ENCODE peak calls at places on chromosome 4, in four cellular contexts. C, G, N and B are unnamed samples.

GRCh38 chr4:150242820-150243458 is 164.7 kb downstream of the DCLK2 start:
- DNase-seq in N (no peak), G (peak), C (peak), B (no peak)

GRCh38 chr4:68361146-68361589 is 11.3 kb upstream of the YTHDC1 start:
- DNase-seq in N (peak), C (no peak), G (peak), B (peak)

GRCh38 chr4:113094802-113095201 is 45.3 kb downstream of the ANK2 start:
- DNase-seq in N (no peak), C (peak), G (no peak), B (no peak)

GRCh38 chr4:34720563-34720962 is 1523.8 kb downstream of the ARAP2 start:
- DNase-seq in C (peak), N (no peak), G (no peak), B (no peak)

GRCh38 chr4:184024637-184025036 is 119.5 kb downstream of the STOX2 start:
- DNase-seq in G (no peak), N (no peak), C (no peak), B (no peak)

GRCh38 chr4:3415471-3416141 is 26.2 kb upstream of the HGFAC start:
- DNase-seq in N (no peak), G (no peak), C (no peak), B (no peak)

GRCh38 chr4:183504930-183505555 is at the start of gene ING2:
- DNase-seq in N (no peak), C (no peak), G (no peak), B (peak)

GRCh38 chr4:140567722-140568121 is 1.0 kb downstream of the UCP1 start:
- DNase-seq in N (no peak), G (peak), C (peak), B (no peak)

GRCh38 chr4:16516796-16517413 is 290.6 kb upstream of the TAPT1 start:
- DNase-seq in N (no peak), C (peak), G (no peak), B (peak)

GRCh38 chr4:109554971-109555370 is 5.1 kb upstream of the MCUB start:
- DNase-seq in N (no peak), C (no peak), G (no peak), B (no peak)

GRCh38 chr4:48431401-48431800 is 51.7 kb upstream of the SLC10A4 start:
- DNase-seq in N (no peak), G (no peak), C (no peak), B (no peak)

GRCh38 chr4:123783091-123783765 is 386.6 kb downstream of the SPRY1 start:
- DNase-seq in G (no peak), C (peak), N (no peak), B (no peak)

GRCh38 chr4:77201857-77202256 is 44.9 kb downstream of the CCNG2 start:
- DNase-seq in C (no peak), N (no peak), G (no peak), B (no peak)

GRCh38 chr4:1290165-1290977 is 680 bp downstream of the MAEA start:
- DNase-seq in G (peak), N (no peak), C (no peak), B (no peak)

GRCh38 chr4:136203199-136203598 is 1329.1 kb downstream of the PCDH18 start:
- DNase-seq in G (no peak), C (no peak), N (no peak), B (no peak)

GRCh38 chr4:20254517-20255250 is 3.0 kb downstream of the SLIT2 start:
- DNase-seq in G (no peak), C (peak), N (no peak), B (no peak)

GRCh38 chr4:85860066-85860465 is 385.1 kb downstream of the ARHGAP24 start:
- DNase-seq in G (no peak), C (peak), N (no peak), B (no peak)

GRCh38 chr4:87114245-87115062 is 106.0 kb downstream of the KLHL8 start:
- DNase-seq in N (no peak), G (no peak), C (no peak), B (no peak)
- TF ChIP-seq CTCF in N (no peak), G (no peak), C (peak), B (no peak)

GRCh38 chr4:188722911-188723310 is 583.7 kb downstream of the TRIML1 start:
- DNase-seq in C (no peak), G (no peak), N (no peak), B (no peak)

GRCh38 chr4:188727746-188728145 is 588.5 kb downstream of the TRIML1 start:
- DNase-seq in G (no peak), C (no peak), N (no peak), B (no peak)

GRCh38 chr4:188728359-188728758 is 589.1 kb downstream of the TRIML1 start:
- DNase-seq in N (no peak), C (no peak), G (no peak), B (no peak)
- TF ChIP-seq CTCF in N (no peak), C (no peak), G (no peak), B (no peak)

GRCh38 chr4:102715057-102715456 is 45.7 kb downstream of the MANBA start:
- DNase-seq in G (no peak), C (no peak), N (no peak), B (no peak)
- TF ChIP-seq CTCF in G (no peak), C (no peak), N (no peak), B (no peak)

GRCh38 chr4:36363024-36363423 is 81.6 kb downstream of the DTHD1 start:
- DNase-seq in N (no peak), C (peak), G (no peak), B (no peak)
- TF ChIP-seq CTCF in N (no peak), C (no peak), G (no peak), B (no peak)

GRCh38 chr4:107988763-107989035 is 990 bp upstream of the HADH start:
- DNase-seq in N (no peak), G (peak), C (no peak), B (no peak)
- TF ChIP-seq CTCF in N (no peak), G (no peak), C (no peak), B (no peak)